ENCODE peak calls at places on chromosomes 12 and 14, in six cellular contexts. M, Z, H, I, P and R are unnamed samples.

GRCh38 chr12:75908961-75909699 is 122.4 kb downstream of the PHLDA1 start:
- DNase-seq in Z (peak; percentile 9), H (peak; percentile 84), P (no peak), I (no peak), M (peak; percentile 37), R (peak; percentile 52)

GRCh38 chr12:29427964-29428363 is 47.0 kb upstream of the ERGIC2 start:
- DNase-seq in H (no peak), I (no peak), M (no peak), Z (no peak), P (no peak), R (no peak)

GRCh38 chr12:58148405-58148804 is 207.0 kb downstream of the ATP23 start:
- DNase-seq in M (no peak), Z (peak; percentile 4), P (no peak), I (no peak), H (no peak), R (no peak)

GRCh38 chr14:49623941-49624806 is 3.6 kb downstream of the MGAT2 start:
- DNase-seq in M (peak; percentile 19), Z (no peak), H (no peak), P (no peak), I (no peak), R (peak; percentile 36)

GRCh38 chr14:71720978-71721624 is 211.1 kb upstream of the RGS6 start:
- DNase-seq in P (no peak), Z (peak; percentile 65), H (peak; percentile 18), I (no peak), M (peak; percentile 14), R (peak; percentile 47)

GRCh38 chr14:99781091-99781490 is 12.1 kb upstream of the EML1 start:
- DNase-seq in H (no peak), I (no peak), M (no peak), Z (no peak), P (no peak), R (no peak)

GRCh38 chr14:79356040-79356439 is 855.3 kb downstream of the DIO2 start:
- DNase-seq in H (no peak), P (no peak), I (no peak), Z (no peak), M (no peak), R (no peak)

GRCh38 chr12:90010089-90010488 is 301.5 kb upstream of the ATP2B1 start:
- DNase-seq in I (no peak), Z (no peak), H (no peak), P (no peak), M (no peak), R (no peak)

GRCh38 chr12:71636704-71637115 is 26.9 kb downstream of the ZFC3H1 start:
- DNase-seq in P (no peak), M (no peak), I (no peak), Z (peak; percentile 22), H (no peak), R (no peak)

GRCh38 chr14:52458721-52459085 is 93.6 kb downstream of the TXNDC16 start:
- DNase-seq in M (no peak), H (no peak), P (no peak), I (no peak), Z (no peak), R (no peak)

GRCh38 chr14:88815980-88816379 is 8.5 kb upstream of the TTC8 start:
- DNase-seq in M (no peak), I (no peak), H (no peak), Z (no peak), P (no peak), R (no peak)

GRCh38 chr12:132453361-132454133 is 36.4 kb upstream of the FBRSL1 start:
- DNase-seq in I (no peak), Z (no peak), P (no peak), H (no peak), M (no peak), R (no peak)

GRCh38 chr14:96762650-96763049 is 34.5 kb upstream of the VRK1 start:
- DNase-seq in P (peak; percentile 31), I (no peak), M (no peak), H (no peak), Z (peak; percentile 45), R (peak; percentile 22)

GRCh38 chr12:108510836-108511235 is 4.2 kb upstream of the FICD start:
- DNase-seq in Z (no peak), P (no peak), M (no peak), H (no peak), I (no peak), R (no peak)

GRCh38 chr14:105168979-105169507 is 467 bp upstream of the JAG2 start:
- DNase-seq in M (no peak), P (no peak), I (no peak), H (no peak), Z (peak; percentile 88), R (no peak)

GRCh38 chr12:125340791-125341190 is 275.6 kb downstream of the AACS start:
- DNase-seq in I (no peak), P (no peak), M (peak; percentile 39), H (peak; percentile 31), Z (no peak), R (peak; percentile 37)

GRCh38 chr14:94115068-94115591 is 4.6 kb downstream of the IFI27 start:
- DNase-seq in H (no peak), I (no peak), M (peak; percentile 47), Z (no peak), P (no peak), R (peak; percentile 52)

GRCh38 chr12:108240928-108241327 is 98.2 kb downstream of the CMKLR1 start:
- DNase-seq in P (no peak), M (no peak), H (no peak), I (no peak), Z (no peak), R (no peak)

GRCh38 chr12:106113042-106113441 is 25.7 kb downstream of the NUAK1 start:
- DNase-seq in M (no peak), H (no peak), I (no peak), Z (no peak), P (no peak), R (no peak)

GRCh38 chr12:18054925-18055324 is 35.1 kb downstream of the RERGL start:
- DNase-seq in M (no peak), H (no peak), P (no peak), Z (no peak), I (no peak), R (no peak)

GRCh38 chr12:111792155-111792876 is 25.6 kb downstream of the ALDH2 start:
- DNase-seq in I (no peak), H (peak; percentile 83), M (peak; percentile 69), Z (no peak), P (no peak), R (peak; percentile 68)

GRCh38 chr14:87231336-87232026 is 761.5 kb downstream of the GALC start:
- DNase-seq in H (no peak), I (no peak), M (no peak), P (no peak), Z (no peak), R (no peak)

GRCh38 chr12:106954462-106955376 is 988 bp upstream of the TMEM263 start:
- DNase-seq in I (no peak), P (peak; percentile 5), M (peak; percentile 24), Z (peak; percentile 21), H (peak; percentile 39), R (peak; percentile 32)

GRCh38 chr12:117807946-117808345 is 160.8 kb downstream of the KSR2 start:
- DNase-seq in H (no peak), P (no peak), M (no peak), I (no peak), Z (no peak), R (no peak)